ENCODE peak calls at places on chromosome 6, in six cellular contexts. One of them, this sample, is unnamed.
A peak's percentile ranks its signal among the peaks of the same experiment; 100 is the strongest.

GRCh38 chr6:125927761-125928160 is 28.8 kb upstream of the HINT3 start:
- DNase-seq in LHCN-M2: no peak
- DNase-seq in epithelial cell of esophagus: no peak
- DNase-seq in stimulated activated CD4-positive, alpha-beta T cell treated with anti-CD3 and anti-CD28 coated beads, Interleukin-1b, Interleukin-23, amount 100 ng/mL, for 48 hours: no peak
- DNase-seq in H7: no peak
- DNase-seq in HEK293T: no peak
- DNase-seq in this sample: no peak

GRCh38 chr6:33878541-33878940 is 74.7 kb upstream of the MLN start:
- DNase-seq in LHCN-M2: no peak
- DNase-seq in epithelial cell of esophagus: no peak
- DNase-seq in stimulated activated CD4-positive, alpha-beta T cell treated with anti-CD3 and anti-CD28 coated beads, Interleukin-1b, Interleukin-23, amount 100 ng/mL, for 48 hours: no peak
- DNase-seq in H7: no peak
- DNase-seq in HEK293T: no peak
- DNase-seq in this sample: no peak

GRCh38 chr6:14129572-14129971 is 12.0 kb downstream of the CD83 start:
- DNase-seq in LHCN-M2: peak; percentile 54
- DNase-seq in epithelial cell of esophagus: peak; percentile 71
- DNase-seq in stimulated activated CD4-positive, alpha-beta T cell treated with anti-CD3 and anti-CD28 coated beads, Interleukin-1b, Interleukin-23, amount 100 ng/mL, for 48 hours: peak; percentile 16
- DNase-seq in H7: peak; percentile 75
- DNase-seq in HEK293T: peak; percentile 74
- DNase-seq in this sample: peak; percentile 86

GRCh38 chr6:56346958-56347357 is 99.6 kb upstream of the COL21A1 start:
- DNase-seq in LHCN-M2: no peak
- DNase-seq in epithelial cell of esophagus: no peak
- DNase-seq in stimulated activated CD4-positive, alpha-beta T cell treated with anti-CD3 and anti-CD28 coated beads, Interleukin-1b, Interleukin-23, amount 100 ng/mL, for 48 hours: no peak
- DNase-seq in H7: no peak
- DNase-seq in HEK293T: no peak
- DNase-seq in this sample: peak; percentile 63

GRCh38 chr6:41638002-41638800 is at the start of gene MDFI:
- DNase-seq in LHCN-M2: no peak
- DNase-seq in epithelial cell of esophagus: no peak
- DNase-seq in stimulated activated CD4-positive, alpha-beta T cell treated with anti-CD3 and anti-CD28 coated beads, Interleukin-1b, Interleukin-23, amount 100 ng/mL, for 48 hours: no peak
- DNase-seq in H7: peak; percentile 94
- DNase-seq in HEK293T: no peak
- DNase-seq in this sample: peak; percentile 87

GRCh38 chr6:154937306-154938244 is 57.5 kb upstream of the TIAM2 start:
- DNase-seq in LHCN-M2: no peak
- DNase-seq in epithelial cell of esophagus: no peak
- DNase-seq in stimulated activated CD4-positive, alpha-beta T cell treated with anti-CD3 and anti-CD28 coated beads, Interleukin-1b, Interleukin-23, amount 100 ng/mL, for 48 hours: no peak
- DNase-seq in H7: peak; percentile 66
- DNase-seq in HEK293T: no peak
- DNase-seq in this sample: peak; percentile 50

GRCh38 chr6:108555399-108556052 is 5.2 kb upstream of the FOXO3 start:
- DNase-seq in LHCN-M2: no peak
- DNase-seq in epithelial cell of esophagus: peak; percentile 84
- DNase-seq in stimulated activated CD4-positive, alpha-beta T cell treated with anti-CD3 and anti-CD28 coated beads, Interleukin-1b, Interleukin-23, amount 100 ng/mL, for 48 hours: no peak
- DNase-seq in H7: no peak
- DNase-seq in HEK293T: no peak
- DNase-seq in this sample: no peak

GRCh38 chr6:87702589-87702945 is 534 bp upstream of the AKIRIN2 start:
- DNase-seq in LHCN-M2: peak; percentile 66
- DNase-seq in epithelial cell of esophagus: peak; percentile 70
- DNase-seq in stimulated activated CD4-positive, alpha-beta T cell treated with anti-CD3 and anti-CD28 coated beads, Interleukin-1b, Interleukin-23, amount 100 ng/mL, for 48 hours: no peak
- DNase-seq in H7: peak; percentile 57
- DNase-seq in HEK293T: no peak
- DNase-seq in this sample: peak; percentile 74

GRCh38 chr6:141451508-141452353 is 681.0 kb upstream of the GJE1 start:
- DNase-seq in LHCN-M2: peak; percentile 88
- DNase-seq in epithelial cell of esophagus: peak; percentile 41
- DNase-seq in stimulated activated CD4-positive, alpha-beta T cell treated with anti-CD3 and anti-CD28 coated beads, Interleukin-1b, Interleukin-23, amount 100 ng/mL, for 48 hours: no peak
- DNase-seq in H7: no peak
- DNase-seq in HEK293T: no peak
- DNase-seq in this sample: peak; percentile 73

GRCh38 chr6:23446394-23447001 is 679.5 kb upstream of the NRSN1 start:
- DNase-seq in LHCN-M2: peak; percentile 35
- DNase-seq in epithelial cell of esophagus: peak; percentile 68
- DNase-seq in stimulated activated CD4-positive, alpha-beta T cell treated with anti-CD3 and anti-CD28 coated beads, Interleukin-1b, Interleukin-23, amount 100 ng/mL, for 48 hours: no peak
- DNase-seq in H7: peak; percentile 13
- DNase-seq in HEK293T: peak; percentile 12
- DNase-seq in this sample: peak; percentile 42

GRCh38 chr6:113560908-113561307 is 296.2 kb upstream of the MARCKS start:
- DNase-seq in LHCN-M2: peak; percentile 87
- DNase-seq in epithelial cell of esophagus: peak; percentile 77
- DNase-seq in stimulated activated CD4-positive, alpha-beta T cell treated with anti-CD3 and anti-CD28 coated beads, Interleukin-1b, Interleukin-23, amount 100 ng/mL, for 48 hours: no peak
- DNase-seq in H7: no peak
- DNase-seq in HEK293T: no peak
- DNase-seq in this sample: no peak

GRCh38 chr6:117818449-117818848 is 88.6 kb upstream of the SLC35F1 start:
- DNase-seq in LHCN-M2: no peak
- DNase-seq in epithelial cell of esophagus: no peak
- DNase-seq in stimulated activated CD4-positive, alpha-beta T cell treated with anti-CD3 and anti-CD28 coated beads, Interleukin-1b, Interleukin-23, amount 100 ng/mL, for 48 hours: no peak
- DNase-seq in H7: no peak
- DNase-seq in HEK293T: no peak
- DNase-seq in this sample: no peak

GRCh38 chr6:31813463-31813849 is 1.6 kb downstream of the HSPA1L start:
- DNase-seq in LHCN-M2: no peak
- DNase-seq in epithelial cell of esophagus: no peak
- DNase-seq in stimulated activated CD4-positive, alpha-beta T cell treated with anti-CD3 and anti-CD28 coated beads, Interleukin-1b, Interleukin-23, amount 100 ng/mL, for 48 hours: no peak
- DNase-seq in H7: no peak
- DNase-seq in HEK293T: no peak
- DNase-seq in this sample: no peak

GRCh38 chr6:97978855-97979271 is 695.8 kb upstream of the MMS22L start:
- DNase-seq in LHCN-M2: no peak
- DNase-seq in epithelial cell of esophagus: peak; percentile 17
- DNase-seq in stimulated activated CD4-positive, alpha-beta T cell treated with anti-CD3 and anti-CD28 coated beads, Interleukin-1b, Interleukin-23, amount 100 ng/mL, for 48 hours: no peak
- DNase-seq in H7: no peak
- DNase-seq in HEK293T: peak; percentile 35
- DNase-seq in this sample: peak; percentile 80

GRCh38 chr6:108945686-108946158 is 97.5 kb downstream of the ARMC2 start:
- DNase-seq in LHCN-M2: no peak
- DNase-seq in epithelial cell of esophagus: no peak
- DNase-seq in stimulated activated CD4-positive, alpha-beta T cell treated with anti-CD3 and anti-CD28 coated beads, Interleukin-1b, Interleukin-23, amount 100 ng/mL, for 48 hours: no peak
- DNase-seq in H7: peak; percentile 43
- DNase-seq in HEK293T: no peak
- DNase-seq in this sample: peak; percentile 26

GRCh38 chr6:128966934-128967333 is 84.0 kb downstream of the LAMA2 start:
- DNase-seq in LHCN-M2: no peak
- DNase-seq in epithelial cell of esophagus: no peak
- DNase-seq in stimulated activated CD4-positive, alpha-beta T cell treated with anti-CD3 and anti-CD28 coated beads, Interleukin-1b, Interleukin-23, amount 100 ng/mL, for 48 hours: no peak
- DNase-seq in H7: peak; percentile 4
- DNase-seq in HEK293T: no peak
- DNase-seq in this sample: peak; percentile 4

GRCh38 chr6:126657556-126658129 is 317.7 kb downstream of the CENPW start:
- DNase-seq in LHCN-M2: peak; percentile 56
- DNase-seq in epithelial cell of esophagus: peak; percentile 61
- DNase-seq in stimulated activated CD4-positive, alpha-beta T cell treated with anti-CD3 and anti-CD28 coated beads, Interleukin-1b, Interleukin-23, amount 100 ng/mL, for 48 hours: no peak
- DNase-seq in H7: peak; percentile 27
- DNase-seq in HEK293T: peak; percentile 31
- DNase-seq in this sample: peak; percentile 64

GRCh38 chr6:46015119-46015968 is at the start of gene CLIC5:
- DNase-seq in LHCN-M2: no peak
- DNase-seq in epithelial cell of esophagus: no peak
- DNase-seq in stimulated activated CD4-positive, alpha-beta T cell treated with anti-CD3 and anti-CD28 coated beads, Interleukin-1b, Interleukin-23, amount 100 ng/mL, for 48 hours: peak; percentile 12
- DNase-seq in H7: peak; percentile 86
- DNase-seq in HEK293T: peak; percentile 61
- DNase-seq in this sample: peak; percentile 50

GRCh38 chr6:6709106-6709505 is 120.6 kb downstream of the LY86 start:
- DNase-seq in LHCN-M2: no peak
- DNase-seq in epithelial cell of esophagus: no peak
- DNase-seq in stimulated activated CD4-positive, alpha-beta T cell treated with anti-CD3 and anti-CD28 coated beads, Interleukin-1b, Interleukin-23, amount 100 ng/mL, for 48 hours: no peak
- DNase-seq in H7: no peak
- DNase-seq in HEK293T: no peak
- DNase-seq in this sample: no peak

GRCh38 chr6:122869437-122870024 is 80.5 kb downstream of the SMPDL3A start:
- DNase-seq in LHCN-M2: peak; percentile 50
- DNase-seq in epithelial cell of esophagus: peak; percentile 77
- DNase-seq in stimulated activated CD4-positive, alpha-beta T cell treated with anti-CD3 and anti-CD28 coated beads, Interleukin-1b, Interleukin-23, amount 100 ng/mL, for 48 hours: no peak
- DNase-seq in H7: peak; percentile 66
- DNase-seq in HEK293T: peak; percentile 73
- DNase-seq in this sample: peak; percentile 71

GRCh38 chr6:46135176-46135575 is 5.4 kb downstream of the ENPP4 start:
- DNase-seq in LHCN-M2: no peak
- DNase-seq in epithelial cell of esophagus: no peak
- DNase-seq in stimulated activated CD4-positive, alpha-beta T cell treated with anti-CD3 and anti-CD28 coated beads, Interleukin-1b, Interleukin-23, amount 100 ng/mL, for 48 hours: no peak
- DNase-seq in H7: no peak
- DNase-seq in HEK293T: no peak
- DNase-seq in this sample: no peak

GRCh38 chr6:139256087-139256486 is 35.7 kb downstream of the TXLNB start:
- DNase-seq in LHCN-M2: peak; percentile 76
- DNase-seq in epithelial cell of esophagus: no peak
- DNase-seq in stimulated activated CD4-positive, alpha-beta T cell treated with anti-CD3 and anti-CD28 coated beads, Interleukin-1b, Interleukin-23, amount 100 ng/mL, for 48 hours: no peak
- DNase-seq in H7: no peak
- DNase-seq in HEK293T: no peak
- DNase-seq in this sample: no peak

GRCh38 chr6:75376347-75377024 is 91.9 kb upstream of the TMEM30A start:
- DNase-seq in LHCN-M2: no peak
- DNase-seq in epithelial cell of esophagus: peak; percentile 47
- DNase-seq in stimulated activated CD4-positive, alpha-beta T cell treated with anti-CD3 and anti-CD28 coated beads, Interleukin-1b, Interleukin-23, amount 100 ng/mL, for 48 hours: no peak
- DNase-seq in H7: no peak
- DNase-seq in HEK293T: no peak
- DNase-seq in this sample: no peak

GRCh38 chr6:17098538-17098937 is 3.3 kb upstream of the STMND1 start:
- DNase-seq in LHCN-M2: no peak
- DNase-seq in epithelial cell of esophagus: peak; percentile 61
- DNase-seq in stimulated activated CD4-positive, alpha-beta T cell treated with anti-CD3 and anti-CD28 coated beads, Interleukin-1b, Interleukin-23, amount 100 ng/mL, for 48 hours: no peak
- DNase-seq in H7: no peak
- DNase-seq in HEK293T: no peak
- DNase-seq in this sample: no peak

GRCh38 chr6:133337312-133337711 is 96.2 kb downstream of the EYA4 start:
- DNase-seq in LHCN-M2: peak; percentile 73
- DNase-seq in epithelial cell of esophagus: no peak
- DNase-seq in stimulated activated CD4-positive, alpha-beta T cell treated with anti-CD3 and anti-CD28 coated beads, Interleukin-1b, Interleukin-23, amount 100 ng/mL, for 48 hours: no peak
- DNase-seq in H7: no peak
- DNase-seq in HEK293T: no peak
- DNase-seq in this sample: no peak

GRCh38 chr6:35496851-35497570 is at the start of gene TEAD3:
- DNase-seq in LHCN-M2: peak; percentile 75
- DNase-seq in epithelial cell of esophagus: peak; percentile 77
- DNase-seq in stimulated activated CD4-positive, alpha-beta T cell treated with anti-CD3 and anti-CD28 coated beads, Interleukin-1b, Interleukin-23, amount 100 ng/mL, for 48 hours: no peak
- DNase-seq in H7: peak; percentile 100
- DNase-seq in HEK293T: peak; percentile 91
- DNase-seq in this sample: peak; percentile 92

GRCh38 chr6:37019065-37019450 is 13.6 kb downstream of the FGD2 start:
- DNase-seq in LHCN-M2: no peak
- DNase-seq in epithelial cell of esophagus: peak; percentile 67
- DNase-seq in stimulated activated CD4-positive, alpha-beta T cell treated with anti-CD3 and anti-CD28 coated beads, Interleukin-1b, Interleukin-23, amount 100 ng/mL, for 48 hours: no peak
- DNase-seq in H7: no peak
- DNase-seq in HEK293T: no peak
- DNase-seq in this sample: no peak

GRCh38 chr6:87393026-87393622 is 14.6 kb upstream of the CFAP206 start:
- DNase-seq in LHCN-M2: peak; percentile 49
- DNase-seq in epithelial cell of esophagus: peak; percentile 76
- DNase-seq in stimulated activated CD4-positive, alpha-beta T cell treated with anti-CD3 and anti-CD28 coated beads, Interleukin-1b, Interleukin-23, amount 100 ng/mL, for 48 hours: peak; percentile 8
- DNase-seq in H7: peak; percentile 35
- DNase-seq in HEK293T: peak; percentile 42
- DNase-seq in this sample: peak; percentile 86

GRCh38 chr6:75882734-75883133 is 133.7 kb downstream of the MYO6 start:
- DNase-seq in LHCN-M2: peak; percentile 75
- DNase-seq in epithelial cell of esophagus: peak; percentile 84
- DNase-seq in stimulated activated CD4-positive, alpha-beta T cell treated with anti-CD3 and anti-CD28 coated beads, Interleukin-1b, Interleukin-23, amount 100 ng/mL, for 48 hours: no peak
- DNase-seq in H7: no peak
- DNase-seq in HEK293T: no peak
- DNase-seq in this sample: no peak

GRCh38 chr6:89527634-89528033 is 94.7 kb downstream of the ANKRD6 start:
- DNase-seq in LHCN-M2: no peak
- DNase-seq in epithelial cell of esophagus: peak; percentile 59
- DNase-seq in stimulated activated CD4-positive, alpha-beta T cell treated with anti-CD3 and anti-CD28 coated beads, Interleukin-1b, Interleukin-23, amount 100 ng/mL, for 48 hours: no peak
- DNase-seq in H7: no peak
- DNase-seq in HEK293T: no peak
- DNase-seq in this sample: no peak

GRCh38 chr6:34672657-34673043 is 23.9 kb downstream of the ILRUN start:
- DNase-seq in LHCN-M2: no peak
- DNase-seq in epithelial cell of esophagus: no peak
- DNase-seq in stimulated activated CD4-positive, alpha-beta T cell treated with anti-CD3 and anti-CD28 coated beads, Interleukin-1b, Interleukin-23, amount 100 ng/mL, for 48 hours: no peak
- DNase-seq in H7: no peak
- DNase-seq in HEK293T: no peak
- DNase-seq in this sample: no peak

GRCh38 chr6:41150671-41151070 is 3.5 kb downstream of the TREML1 start:
- DNase-seq in LHCN-M2: no peak
- DNase-seq in epithelial cell of esophagus: peak; percentile 19
- DNase-seq in stimulated activated CD4-positive, alpha-beta T cell treated with anti-CD3 and anti-CD28 coated beads, Interleukin-1b, Interleukin-23, amount 100 ng/mL, for 48 hours: no peak
- DNase-seq in H7: peak; percentile 18
- DNase-seq in HEK293T: no peak
- DNase-seq in this sample: no peak

GRCh38 chr6:162973975-162974374 is 246.2 kb downstream of the PACRG start:
- DNase-seq in LHCN-M2: no peak
- DNase-seq in epithelial cell of esophagus: no peak
- DNase-seq in stimulated activated CD4-positive, alpha-beta T cell treated with anti-CD3 and anti-CD28 coated beads, Interleukin-1b, Interleukin-23, amount 100 ng/mL, for 48 hours: no peak
- DNase-seq in H7: no peak
- DNase-seq in HEK293T: no peak
- DNase-seq in this sample: no peak

GRCh38 chr6:31878761-31879542 is at the start of gene SLC44A4:
- DNase-seq in LHCN-M2: no peak
- DNase-seq in epithelial cell of esophagus: peak; percentile 39
- DNase-seq in stimulated activated CD4-positive, alpha-beta T cell treated with anti-CD3 and anti-CD28 coated beads, Interleukin-1b, Interleukin-23, amount 100 ng/mL, for 48 hours: no peak
- DNase-seq in H7: peak; percentile 93
- DNase-seq in HEK293T: no peak
- DNase-seq in this sample: peak; percentile 77

GRCh38 chr6:142542704-142543233 is 241.0 kb downstream of the ADGRG6 start:
- DNase-seq in LHCN-M2: peak; percentile 26
- DNase-seq in epithelial cell of esophagus: peak; percentile 88
- DNase-seq in stimulated activated CD4-positive, alpha-beta T cell treated with anti-CD3 and anti-CD28 coated beads, Interleukin-1b, Interleukin-23, amount 100 ng/mL, for 48 hours: no peak
- DNase-seq in H7: no peak
- DNase-seq in HEK293T: no peak
- DNase-seq in this sample: peak; percentile 8

GRCh38 chr6:116287668-116288282 is 8.0 kb upstream of the TSPYL1 start:
- DNase-seq in LHCN-M2: peak; percentile 49
- DNase-seq in epithelial cell of esophagus: peak; percentile 73
- DNase-seq in stimulated activated CD4-positive, alpha-beta T cell treated with anti-CD3 and anti-CD28 coated beads, Interleukin-1b, Interleukin-23, amount 100 ng/mL, for 48 hours: no peak
- DNase-seq in H7: no peak
- DNase-seq in HEK293T: peak; percentile 42
- DNase-seq in this sample: peak; percentile 75

GRCh38 chr6:30880563-30881252 is 3.6 kb upstream of the DDR1 start:
- DNase-seq in LHCN-M2: no peak
- DNase-seq in epithelial cell of esophagus: no peak
- DNase-seq in stimulated activated CD4-positive, alpha-beta T cell treated with anti-CD3 and anti-CD28 coated beads, Interleukin-1b, Interleukin-23, amount 100 ng/mL, for 48 hours: no peak
- DNase-seq in H7: peak; percentile 96
- DNase-seq in HEK293T: no peak
- DNase-seq in this sample: peak; percentile 93

GRCh38 chr6:54238407-54238806 is 69.8 kb upstream of the TINAG start:
- DNase-seq in LHCN-M2: peak; percentile 40
- DNase-seq in epithelial cell of esophagus: no peak
- DNase-seq in stimulated activated CD4-positive, alpha-beta T cell treated with anti-CD3 and anti-CD28 coated beads, Interleukin-1b, Interleukin-23, amount 100 ng/mL, for 48 hours: no peak
- DNase-seq in H7: no peak
- DNase-seq in HEK293T: no peak
- DNase-seq in this sample: no peak

GRCh38 chr6:49366539-49366938 is 96.5 kb downstream of the MMUT start:
- DNase-seq in LHCN-M2: no peak
- DNase-seq in epithelial cell of esophagus: no peak
- DNase-seq in stimulated activated CD4-positive, alpha-beta T cell treated with anti-CD3 and anti-CD28 coated beads, Interleukin-1b, Interleukin-23, amount 100 ng/mL, for 48 hours: no peak
- DNase-seq in H7: no peak
- DNase-seq in HEK293T: no peak
- DNase-seq in this sample: no peak

This sample was measured in GM23338.